ENCODE peak calls at places on chromosomes 7 and 10, in eight cellular contexts. L, W, U, O, H, V, D and K are unnamed samples.

GRCh38 chr7:116673504-116673865 is 1.5 kb downstream of the MET start:
- DNase-seq in U (no peak), O (no peak), W (no peak), L (no peak), H (no peak), V (no peak), D (no peak), K (no peak)

GRCh38 chr10:70174058-70174741 is 3.9 kb upstream of the SAR1A start:
- DNase-seq in L (no peak), U (no peak), V (no peak), D (no peak), H (no peak), O (no peak), W (peak; percentile 26), K (no peak)

GRCh38 chr10:62195675-62195926 is 73.0 kb downstream of the RTKN2 start:
- DNase-seq in W (no peak), O (no peak), L (no peak), U (no peak), V (no peak), H (no peak), D (no peak), K (no peak)

GRCh38 chr10:126702181-126702580 is 31.7 kb upstream of the C10orf90 start:
- DNase-seq in D (no peak), W (no peak), O (peak; percentile 2), U (no peak), V (no peak), L (no peak), H (no peak), K (no peak)

GRCh38 chr7:21108182-21108581 is 319.7 kb upstream of the SP4 start:
- DNase-seq in W (peak; percentile 73), H (no peak), U (no peak), D (no peak), V (peak; percentile 89), O (no peak), L (no peak), K (no peak)

GRCh38 chr7:100469227-100470044 is 5.4 kb upstream of the SPACDR start:
- DNase-seq in U (peak; percentile 91), V (peak; percentile 48), D (peak; percentile 88), L (no peak), O (peak; percentile 64), W (peak; percentile 86), H (peak; percentile 76), K (peak; percentile 98)

GRCh38 chr10:103986360-103986759 is 19.4 kb downstream of the SLK start:
- DNase-seq in U (no peak), W (no peak), V (no peak), L (no peak), O (no peak), D (no peak), H (no peak), K (no peak)

GRCh38 chr10:131271966-131272365 is 39.6 kb downstream of the TCERG1L start:
- DNase-seq in H (no peak), L (no peak), V (no peak), D (no peak), U (no peak), O (no peak), W (no peak), K (no peak)